ENCODE peak calls at places on chromosomes 3 and 15, in eight cellular contexts. Y, J, P, G, Q, L, I and C are unnamed samples. For H3K4me1, the result is how much of the 10 kb centered on the place peaks cover.

GRCh38 chr3:173977747-173978146 is 580.2 kb downstream of the NLGN1 start:
- DNase-seq in Y (no peak), J (no peak), P (no peak), G (no peak), Q (no peak), L (no peak), I (no peak), C (no peak)

GRCh38 chr15:79071901-79072300 is 18.7 kb downstream of the RASGRF1 start:
- DNase-seq in Y (peak), J (no peak), P (no peak), G (no peak), Q (no peak), L (no peak), I (no peak), C (no peak)

GRCh38 chr15:64905119-64905831 is 6.4 kb upstream of the ANKDD1A start:
- DNase-seq in Y (peak), J (peak), P (peak), G (peak), Q (peak), L (peak), I (peak), C (peak)

GRCh38 chr15:94791008-94791407 is 559.6 kb downstream of the MCTP2 start:
- DNase-seq in Y (no peak), J (no peak), P (no peak), G (no peak), Q (no peak), L (no peak), I (no peak), C (no peak)

GRCh38 chr15:64209680-64210334 is 47.0 kb upstream of the PPIB start:
- DNase-seq in Y (no peak), J (no peak), P (no peak), G (no peak), Q (no peak), L (no peak), I (peak), C (no peak)

GRCh38 chr3:58237940-58238681 is 519 bp downstream of the ABHD6 start:
- DNase-seq in Y (peak), J (peak), P (peak), G (peak), Q (peak), L (peak), I (peak), C (no peak)

GRCh38 chr3:112308151-112308911 is 14.3 kb upstream of the SLC9C1 start:
- DNase-seq in Y (peak), J (peak), P (no peak), G (no peak), Q (no peak), L (no peak), I (peak), C (peak)

GRCh38 chr3:176906046-176906905 is 291.0 kb downstream of the TBL1XR1 start:
- DNase-seq in Y (peak), J (no peak), P (no peak), G (no peak), Q (no peak), L (no peak), I (peak), C (no peak)

GRCh38 chr3:36714343-36714742 is 50.0 kb downstream of the DCLK3 start:
- DNase-seq in Y (no peak), J (no peak), P (no peak), G (no peak), Q (no peak), L (no peak), I (no peak), C (no peak)

GRCh38 chr3:69791919-69792399 is 52.7 kb downstream of the MITF start:
- DNase-seq in Y (no peak), J (no peak), P (no peak), G (no peak), Q (no peak), L (no peak), I (peak), C (no peak)

GRCh38 chr3:14957163-14957562 is 9.8 kb downstream of the NR2C2 start:
- DNase-seq in Y (no peak), J (no peak), P (no peak), G (no peak), Q (no peak), L (no peak), I (no peak), C (no peak)
- H3K4me1 ChIP-seq in Y (under half), J (under half), P (under half), G (under half), Q (under half), L (under half), I (under half), C (under half)

GRCh38 chr15:73927003-73927475 is 777 bp downstream of the LOXL1 start:
- DNase-seq in Y (peak), J (peak), P (peak), G (peak), Q (peak), L (peak), I (no peak), C (peak)
- H3K4me1 ChIP-seq in Y (under half), J (half or more), P (half or more), G (half or more), Q (under half), L (under half), I (under half), C (under half)

DNA sequence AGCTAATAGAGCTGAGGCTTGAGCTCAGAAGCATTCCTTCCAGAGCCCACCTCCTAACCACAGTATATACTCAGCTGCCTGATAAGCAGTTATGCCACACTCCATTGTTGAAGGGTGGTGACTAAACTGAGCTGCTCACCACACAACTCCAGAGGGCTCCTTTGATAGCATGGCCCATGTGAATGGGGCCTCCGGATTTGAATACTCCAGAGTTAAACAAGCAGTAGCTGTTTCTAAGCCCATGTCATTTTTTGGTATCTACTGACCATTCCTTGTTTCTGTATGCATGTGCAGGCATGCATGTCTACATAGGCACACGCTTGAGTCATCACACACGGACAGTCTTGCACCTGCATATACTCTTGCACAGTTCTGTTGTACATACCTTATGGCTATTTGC is 28.9 kb downstream of the IGSF10 start:
- DNase-seq in Y (no peak), J (no peak), P (no peak), G (no peak), Q (no peak), L (no peak), I (no peak), C (no peak)
- H3K4me1 ChIP-seq in Y (under half), J (under half), P (under half), G (under half), Q (under half), L (under half), I (under half), C (under half)

GRCh38 chr3:61452536-61452991 is 108.8 kb upstream of the PTPRG start:
- DNase-seq in Y (no peak), J (no peak), P (no peak), G (no peak), Q (no peak), L (no peak), I (no peak), C (no peak)
- H3K4me1 ChIP-seq in Y (under half), J (under half), P (under half), G (under half), Q (under half), L (under half), I (under half), C (under half)

GRCh38 chr3:71581451-71581980 is 2.0 kb downstream of the FOXP1 start:
- DNase-seq in Y (peak), J (peak), P (peak), G (peak), Q (peak), L (peak), I (peak), C (peak)

GRCh38 chr3:71580636-71581215 is 2.8 kb downstream of the FOXP1 start:
- DNase-seq in Y (no peak), J (peak), P (no peak), G (no peak), Q (no peak), L (no peak), I (no peak), C (no peak)

GRCh38 chr3:71579301-71579933 is 4.1 kb downstream of the FOXP1 start:
- DNase-seq in Y (no peak), J (no peak), P (no peak), G (no peak), Q (no peak), L (no peak), I (no peak), C (no peak)

GRCh38 chr3:71578045-71578730 is 5.3 kb downstream of the FOXP1 start:
- DNase-seq in Y (no peak), J (no peak), P (no peak), G (no peak), Q (no peak), L (no peak), I (no peak), C (no peak)

GRCh38 chr3:71579934-71580318 is 3.6 kb downstream of the FOXP1 start:
- DNase-seq in Y (no peak), J (peak), P (no peak), G (no peak), Q (peak), L (no peak), I (no peak), C (peak)
- H3K4me1 ChIP-seq in Y (under half), J (under half), P (under half), G (under half), Q (under half), L (under half), I (under half), C (under half)

DNA sequence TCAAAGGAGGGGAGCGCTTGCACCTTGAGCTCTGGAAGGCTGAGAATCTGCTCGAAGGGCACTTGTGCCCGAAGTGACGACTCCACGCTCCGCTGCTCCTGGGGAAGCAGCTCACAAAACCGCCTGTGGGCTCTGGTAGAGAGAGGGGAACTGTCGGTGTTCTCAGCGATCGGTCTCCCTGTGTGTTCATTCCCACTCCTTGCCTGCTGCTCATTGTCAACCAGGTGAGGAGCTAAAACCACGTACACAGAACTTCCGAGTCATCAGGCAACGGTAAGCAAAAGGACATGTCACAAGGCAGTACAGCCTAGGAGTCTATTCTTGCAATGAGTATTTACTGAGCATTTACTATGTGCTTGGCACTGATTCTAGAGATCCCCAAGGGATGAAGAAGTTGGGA is 1.5 kb downstream of the CIB1 start:
- DNase-seq in Y (no peak), J (no peak), P (no peak), G (no peak), Q (no peak), L (no peak), I (no peak), C (no peak)
- H3K4me1 ChIP-seq in Y (under half), J (under half), P (under half), G (under half), Q (under half), L (under half), I (under half), C (under half)